ENCODE peak calls at places on chromosomes 16 and 17, in seven cellular contexts. R, N, K, O, X, H and Q are unnamed samples.
A peak's percentile ranks its signal among the peaks of the same experiment; 100 is the strongest.

GRCh38 chr17:30824002-30824355 is 513 bp downstream of the CRLF3 start:
- DNase-seq in N (no peak), X (peak; percentile 50), R (peak; percentile 19), H (no peak), K (no peak), O (no peak), Q (peak; percentile 50)

GRCh38 chr17:72171703-72172670 is 51.2 kb downstream of the SOX9 start:
- DNase-seq in X (peak; percentile 42), K (no peak), R (no peak), N (no peak), H (no peak), O (no peak), Q (no peak)

GRCh38 chr17:41510251-41511065 is 5.0 kb upstream of the KRT13 start:
- DNase-seq in X (no peak), R (no peak), K (no peak), N (no peak), O (no peak), H (no peak), Q (no peak)

GRCh38 chr17:16304832-16305231 is 48.4 kb downstream of the CENPV start:
- DNase-seq in X (peak; percentile 31), K (no peak), R (peak; percentile 25), O (no peak), H (peak; percentile 69), N (peak; percentile 52), Q (peak; percentile 22)

GRCh38 chr16:17211797-17212196 is 259.0 kb downstream of the XYLT1 start:
- DNase-seq in O (no peak), K (peak; percentile 65), R (no peak), X (peak; percentile 17), H (no peak), N (peak; percentile 81), Q (no peak)

GRCh38 chr16:86073763-86074493 is 175.0 kb downstream of the IRF8 start:
- DNase-seq in K (no peak), N (no peak), X (no peak), H (no peak), R (no peak), O (peak; percentile 31), Q (no peak)

GRCh38 chr17:71983828-71984227 is 137.0 kb upstream of the SOX9 start:
- DNase-seq in R (no peak), K (no peak), X (peak; percentile 26), N (no peak), O (no peak), H (no peak), Q (no peak)

GRCh38 chr17:17051380-17051779 is 9.1 kb downstream of the MPRIP start:
- DNase-seq in H (no peak), X (no peak), R (no peak), K (no peak), N (no peak), O (no peak), Q (no peak)

GRCh38 chr17:75087558-75088453 is at the start of gene SLC16A5:
- DNase-seq in X (peak; percentile 74), O (peak; percentile 97), N (peak; percentile 92), R (peak; percentile 71), K (no peak), H (peak; percentile 93), Q (peak; percentile 88)

GRCh38 chr16:12289175-12290063 is 312.9 kb downstream of the SNX29 start:
- DNase-seq in H (no peak), O (no peak), R (no peak), K (no peak), N (peak; percentile 20), X (no peak), Q (no peak)

GRCh38 chr17:48597775-48598631 is 4.4 kb upstream of the HOXB5 start:
- DNase-seq in R (peak; percentile 46), K (no peak), H (peak; percentile 95), N (peak; percentile 50), O (peak; percentile 95), X (peak; percentile 80), Q (no peak)

GRCh38 chr16:49854227-49855203 is 1.4 kb downstream of the ZNF423 start:
- DNase-seq in N (peak; percentile 81), O (peak; percentile 83), K (peak; percentile 8), R (peak; percentile 43), H (peak; percentile 34), X (peak; percentile 20), Q (peak; percentile 74)

GRCh38 chr16:73365010-73365409 is 317.1 kb upstream of the ZFHX3 start:
- DNase-seq in K (no peak), X (no peak), R (peak; percentile 10), O (no peak), H (no peak), N (no peak), Q (no peak)

GRCh38 chr17:6775871-6776405 is at the start of gene FBXO39:
- DNase-seq in H (no peak), R (no peak), N (peak; percentile 66), X (peak; percentile 45), K (no peak), O (no peak), Q (no peak)

GRCh38 chr16:55373489-55373832 is 49.5 kb downstream of the IRX6 start:
- DNase-seq in X (no peak), O (no peak), H (no peak), N (no peak), R (no peak), K (no peak), Q (no peak)

GRCh38 chr17:75518201-75518600 is 1.9 kb downstream of the TSEN54 start:
- DNase-seq in K (no peak), N (no peak), O (no peak), H (no peak), X (no peak), R (no peak), Q (no peak)

GRCh38 chr16:31472559-31473203 is 729 bp downstream of the TGFB1I1 start:
- DNase-seq in R (peak; percentile 91), H (peak; percentile 90), X (peak; percentile 96), N (peak; percentile 48), O (peak; percentile 97), K (no peak), Q (peak; percentile 89)

GRCh38 chr17:18105027-18105426 is 3.5 kb upstream of the MYO15A start:
- DNase-seq in H (no peak), K (no peak), N (no peak), X (no peak), O (no peak), R (no peak), Q (no peak)

GRCh38 chr16:25051446-25052160 is 36.4 kb upstream of the ARHGAP17 start:
- DNase-seq in X (peak; percentile 70), H (peak; percentile 73), O (no peak), R (peak; percentile 76), K (no peak), N (no peak), Q (peak; percentile 61)

GRCh38 chr17:40218006-40218739 is 931 bp upstream of the WIPF2 start:
- DNase-seq in K (no peak), N (no peak), X (no peak), R (no peak), H (no peak), O (no peak), Q (no peak)
- H3K4me3 ChIP-seq in K (peak overlapping the region; percentile 97), N (peak overlapping the region; percentile 99), X (peak overlapping the region; percentile 95), R (no peak overlapping the region), H (peak overlapping the region; percentile 94), O (peak overlapping the region; percentile 70), Q (peak overlapping the region; percentile 82)

DNA sequence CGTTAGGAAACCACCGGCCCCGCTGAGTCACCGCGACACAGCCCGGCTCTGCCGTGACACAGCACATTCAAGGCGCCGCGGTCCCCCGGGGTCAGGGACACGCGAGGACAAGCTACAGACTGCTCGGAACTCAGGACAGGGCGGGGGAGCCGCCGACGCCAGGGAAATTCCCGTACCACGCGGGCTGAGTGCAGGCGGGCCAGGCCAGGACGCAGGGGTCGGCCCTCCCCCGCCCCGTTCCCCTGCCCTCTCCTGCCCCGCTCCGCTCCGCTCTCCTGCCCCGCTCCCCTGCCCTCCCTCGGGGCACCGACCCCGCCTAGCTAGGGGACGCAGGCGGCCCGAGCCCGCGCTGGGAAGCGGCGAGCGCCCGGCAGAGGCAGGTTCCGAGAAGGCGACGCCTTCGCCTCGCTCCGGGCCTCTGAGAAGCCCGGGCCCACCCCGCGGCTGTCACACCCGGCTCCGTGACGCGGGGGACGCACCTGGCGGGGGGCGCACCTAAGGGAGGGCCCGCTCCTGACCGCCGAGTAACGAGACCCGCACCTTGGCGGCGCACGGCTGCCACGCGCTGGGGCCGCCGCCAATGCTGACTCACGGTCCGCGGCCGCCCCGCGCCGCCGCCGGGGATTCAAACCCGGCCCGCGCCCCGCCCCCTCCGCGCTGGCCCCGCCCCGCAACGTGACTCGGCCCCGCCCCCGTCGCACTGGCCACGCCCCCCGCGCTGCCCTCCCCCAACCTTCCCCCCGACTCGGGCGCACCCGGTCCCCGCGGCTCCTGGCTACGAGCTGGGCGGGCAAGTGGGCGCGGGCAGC is 27.5 kb downstream of the GNPTG start:
- DNase-seq in X (peak; percentile 95), R (peak; percentile 65), N (peak; percentile 92), K (peak; percentile 73), O (peak; percentile 97), H (peak; percentile 94), Q (peak; percentile 94)
- H3K9ac ChIP-seq in X (peak overlapping the region; percentile 87), R (peak overlapping the region; percentile 71), N (peak overlapping the region; percentile 40), K (peak overlapping the region; percentile 96), O (peak overlapping the region; percentile 34), H (peak overlapping the region; percentile 79), Q (peak overlapping the region; percentile 84)

DNA sequence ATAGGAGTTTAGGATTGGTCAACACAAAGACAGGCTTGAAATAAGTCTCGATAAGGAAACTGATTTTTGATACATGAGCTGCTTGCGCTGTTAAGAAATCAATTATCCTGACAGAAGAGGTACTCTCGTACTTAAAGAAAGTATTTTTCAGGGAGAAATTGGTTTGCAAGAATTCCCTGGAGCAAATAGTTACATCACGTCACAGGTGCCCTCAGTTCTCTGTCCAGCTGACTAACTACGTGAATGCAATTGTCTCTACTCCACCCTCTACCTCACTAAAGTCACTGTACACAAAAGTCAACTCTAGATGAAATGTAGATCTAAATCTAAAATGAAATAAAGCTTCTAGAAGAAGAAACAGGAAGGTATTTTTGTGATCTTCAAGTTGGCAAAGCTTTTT is 130.6 kb upstream of the KCNJ16 start:
- DNase-seq in N (no peak), H (no peak), O (no peak), K (no peak), X (no peak), R (no peak), Q (no peak)
- H3K9me3 ChIP-seq in N (no peaks in the 10 kb centered on the region), H (no peaks in the 10 kb centered on the region), O (no peaks in the 10 kb centered on the region), K (no peaks in the 10 kb centered on the region), X (no peaks in the 10 kb centered on the region), R (no peaks in the 10 kb centered on the region), Q (no peaks in the 10 kb centered on the region)

GRCh38 chr16:2157480-2158261 is 2.1 kb downstream of the TRAF7 start:
- DNase-seq in H (no peak), R (no peak), O (no peak), K (no peak), X (peak; percentile 52), N (no peak), Q (no peak)

GRCh38 chr16:2155091-2156024 is at the start of gene TRAF7:
- DNase-seq in X (peak; percentile 100), O (peak; percentile 100), R (peak; percentile 100), H (peak; percentile 100), N (peak; percentile 100), K (peak; percentile 100), Q (peak; percentile 100)

GRCh38 chr16:2158262-2158638 is 2.7 kb downstream of the TRAF7 start:
- DNase-seq in N (no peak), H (no peak), R (no peak), K (no peak), X (no peak), O (no peak), Q (no peak)

GRCh38 chr16:2156025-2156848 is 655 bp downstream of the TRAF7 start:
- DNase-seq in N (peak; percentile 61), K (peak; percentile 12), X (peak; percentile 84), O (peak; percentile 84), H (peak; percentile 79), R (peak; percentile 80), Q (peak; percentile 70)

DNA sequence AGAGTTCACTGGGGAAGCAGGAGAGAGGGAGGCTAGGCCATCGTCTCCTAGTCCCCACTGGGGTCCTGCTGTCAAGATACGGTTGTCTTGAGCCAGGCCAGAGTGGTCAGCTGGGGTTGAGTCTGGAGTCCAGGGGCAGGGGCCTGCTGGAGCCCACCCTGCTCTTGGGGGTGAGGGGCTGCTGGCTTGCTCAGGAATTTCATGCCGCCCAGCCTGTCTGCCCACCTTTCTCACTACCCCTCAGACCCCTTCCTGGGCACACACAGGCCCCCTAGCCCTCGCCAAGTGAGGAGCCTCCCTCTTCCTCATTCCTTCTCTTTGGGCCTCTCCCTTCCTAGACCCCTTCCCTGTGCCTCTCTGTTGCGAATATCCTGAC is 1.3 kb downstream of the TRAF7 start:
- DNase-seq in O (no peak), N (no peak), X (no peak), H (no peak), R (no peak), K (no peak), Q (no peak)
- H3K4me3 ChIP-seq in O (no peak overlapping the region), N (peak overlapping the region; percentile 84), X (peak overlapping the region; percentile 96), H (peak overlapping the region; percentile 95), R (peak overlapping the region; percentile 48), K (peak overlapping the region; percentile 79), Q (peak overlapping the region; percentile 95)